ENCODE peak calls at places on chromosome 11, in four cellular contexts. X is choroid plexus epithelial cell, Q is WTC11, S is Kasumi-1. U is an unnamed sample.

GRCh38 chr11:102343789-102344188 is 3.2 kb upstream of the BIRC2 start:
- DNase-seq in X (no peak), Q (no peak), S (no peak), U (no peak)

GRCh38 chr11:43987384-43988039 is 45.1 kb downstream of the C11orf96 start:
- DNase-seq in X (peak), Q (no peak), S (no peak), U (peak)

GRCh38 chr11:116876656-116877055 is 39.2 kb upstream of the APOA1 start:
- DNase-seq in X (no peak), Q (no peak), S (no peak), U (no peak)

GRCh38 chr11:123356539-123356938 is 73.5 kb upstream of the GRAMD1B start:
- DNase-seq in X (no peak), Q (no peak), S (no peak), U (no peak)

GRCh38 chr11:36037031-36037430 is 93.2 kb downstream of the LDLRAD3 start:
- DNase-seq in X (peak), Q (no peak), S (no peak), U (peak)

GRCh38 chr11:69396948-69397307 is 84.5 kb upstream of the LINC01488 start:
- DNase-seq in X (no peak), Q (no peak), S (no peak), U (no peak)

GRCh38 chr11:13329670-13330401 is 52.2 kb downstream of the BMAL1 start:
- DNase-seq in X (no peak), Q (no peak), S (no peak), U (no peak)

GRCh38 chr11:80109031-80109430 is 668.2 kb upstream of the TENM4 start:
- DNase-seq in X (peak), Q (no peak), S (no peak), U (no peak)

GRCh38 chr11:99325807-99326206 is 305.1 kb downstream of the CNTN5 start:
- DNase-seq in X (peak), Q (no peak), S (no peak), U (peak)

GRCh38 chr11:118106789-118107335 is 20.1 kb upstream of the SMIM35 start:
- DNase-seq in X (no peak), Q (no peak), S (no peak), U (no peak)

GRCh38 chr11:13169709-13170108 is 107.9 kb upstream of the BMAL1 start:
- DNase-seq in X (peak), Q (no peak), S (no peak), U (peak)

U was measured in adipocyte.